ENCODE peak calls at places on chromosomes 4 and X, in eight cellular contexts. K, W, Q, R, E, G, Y and T are unnamed samples.

GRCh38 chr4:152185786-152186540 is 349.9 kb downstream of the FBXW7 start:
- DNase-seq in E (no peak), G (no peak), K (no peak), R (no peak), Y (no peak), W (peak), Q (no peak), T (no peak)

GRCh38 chrX:39519213-39519544 is 578.6 kb downstream of the BCOR start:
- DNase-seq in Y (no peak), Q (no peak), K (no peak), G (no peak), R (no peak), E (no peak), W (no peak), T (peak)

GRCh38 chr4:38082424-38083374 is 122.5 kb downstream of the PTTG2 start:
- DNase-seq in Y (no peak), R (no peak), E (no peak), K (no peak), W (no peak), G (no peak), Q (no peak), T (no peak)

GRCh38 chr4:150173420-150173819 is 95.2 kb downstream of the DCLK2 start:
- DNase-seq in Y (no peak), K (no peak), E (no peak), W (no peak), G (no peak), R (no peak), Q (no peak), T (no peak)

GRCh38 chr4:142548491-142548890 is 297.6 kb downstream of the INPP4B start:
- DNase-seq in E (no peak), Q (no peak), K (no peak), R (no peak), G (no peak), W (peak), Y (no peak), T (no peak)

GRCh38 chrX:24426921-24427746 is 38.0 kb upstream of the PDK3 start:
- DNase-seq in E (no peak), R (no peak), G (no peak), W (no peak), Y (no peak), Q (no peak), K (no peak), T (no peak)

GRCh38 chr4:174631901-174632758 is 109.8 kb upstream of the HPGD start:
- DNase-seq in E (peak), R (peak), Q (no peak), Y (no peak), K (no peak), G (peak), W (peak), T (no peak)

GRCh38 chr4:168409089-168409801 is 71.0 kb downstream of the DDX60L start:
- DNase-seq in R (no peak), Q (no peak), K (no peak), E (no peak), G (no peak), Y (no peak), W (peak), T (no peak)

GRCh38 chr4:151219091-151219490 is 57.9 kb upstream of the PRSS48 start:
- DNase-seq in E (no peak), Q (no peak), K (no peak), W (no peak), R (no peak), G (no peak), Y (no peak), T (no peak)